ENCODE peak calls at places on chromosome 10, in eight cellular contexts. W is amygdala, J is Peyer's patch, E is AG04450, G is HFFc6, B is progenitor cell of endocrine pancreas, C is dorsolateral prefrontal cortex, K is tibial artery. F is an unnamed sample.
A peak's percentile ranks its signal among the peaks of the same experiment; 100 is the strongest.

GRCh38 chr10:22002531-22003110 is 909 bp downstream of the DNAJC1 start:
- DNase-seq in C (no peak), E (no peak), W (no peak), B (no peak), G (peak; percentile 21), J (no peak), K (no peak), F (peak; percentile 7)

GRCh38 chr10:7471720-7472367 is 61.0 kb upstream of the SFMBT2 start:
- DNase-seq in E (no peak), B (no peak), K (no peak), G (no peak), C (no peak), J (peak; percentile 81), W (no peak), F (peak; percentile 35)

GRCh38 chr10:131802156-131802915 is 98.5 kb upstream of the PPP2R2D start:
- DNase-seq in E (no peak), C (no peak), B (no peak), J (no peak), W (no peak), K (no peak), G (no peak), F (no peak)

GRCh38 chr10:120824864-120825263 is 26.3 kb upstream of the WDR11 start:
- DNase-seq in W (no peak), G (peak; percentile 13), B (no peak), C (peak; percentile 4), E (no peak), K (no peak), J (no peak), F (peak; percentile 6)

GRCh38 chr10:77899080-77899477 is 27.5 kb downstream of the DLG5 start:
- DNase-seq in C (no peak), W (no peak), K (no peak), B (no peak), E (no peak), G (peak; percentile 82), J (no peak), F (no peak)

GRCh38 chr10:129417882-129418281 is 49.2 kb upstream of the MGMT start:
- DNase-seq in J (no peak), G (no peak), E (no peak), W (no peak), K (no peak), B (no peak), C (no peak), F (no peak)

GRCh38 chr10:131746785-131747184 is 154.0 kb upstream of the PPP2R2D start:
- DNase-seq in B (no peak), W (no peak), J (no peak), E (no peak), K (no peak), G (no peak), C (no peak), F (no peak)

GRCh38 chr10:88459523-88459922 is 123.6 kb downstream of the RNLS start:
- DNase-seq in C (no peak), J (no peak), G (no peak), E (no peak), K (no peak), B (no peak), W (no peak), F (no peak)

GRCh38 chr10:62597226-62597625 is 207.3 kb upstream of the ADO start:
- DNase-seq in G (peak; percentile 72), E (no peak), C (no peak), J (no peak), K (no peak), B (no peak), W (no peak), F (no peak)

GRCh38 chr10:80523776-80524175 is 13.9 kb upstream of the SH2D4B start:
- DNase-seq in W (no peak), J (no peak), B (no peak), G (no peak), K (no peak), E (no peak), C (no peak), F (no peak)

GRCh38 chr10:96548589-96548988 is 34.9 kb upstream of the TLL2 start:
- DNase-seq in J (no peak), K (no peak), E (no peak), B (no peak), G (no peak), C (no peak), W (no peak), F (no peak)

GRCh38 chr10:116017405-116017804 is 255.6 kb downstream of the GFRA1 start:
- DNase-seq in K (no peak), G (no peak), E (no peak), B (no peak), C (no peak), W (no peak), J (no peak), F (no peak)

GRCh38 chr10:117412469-117413005 is 37.3 kb upstream of the PDZD8 start:
- DNase-seq in K (no peak), J (no peak), G (no peak), C (no peak), E (no peak), W (no peak), B (no peak), F (no peak)

GRCh38 chr10:119726291-119727261 is 726 bp downstream of the INPP5F start:
- DNase-seq in J (no peak), C (peak; percentile 42), G (no peak), B (peak; percentile 71), K (no peak), E (no peak), W (no peak), F (no peak)